ENCODE peak calls at places on chromosome 5, in nine cellular contexts. P is IMR-90, G is GM23248, A is Peyer's patch, C is fibroblast of lung, W is GM23338, B is lower lobe of right lung, N is mammary epithelial cell, I is heart right ventricle. H is an unnamed sample.

GRCh38 chr5:108430931-108431608 is 49.2 kb upstream of the FBXL17 start:
- DNase-seq in B (no peak), C (peak; percentile 6), A (no peak), P (peak; percentile 19), W (no peak), N (no peak), I (no peak), G (peak; percentile 49), H (no peak)

GRCh38 chr5:28012538-28012937 is 974.2 kb upstream of the CDH9 start:
- DNase-seq in P (no peak), W (no peak), N (no peak), A (no peak), G (peak; percentile 0), B (no peak), I (no peak), C (no peak), H (no peak)

GRCh38 chr5:97297063-97297715 is 114.1 kb upstream of the RIOK2 start:
- DNase-seq in N (peak; percentile 6), A (peak; percentile 45), G (peak; percentile 50), I (no peak), P (peak; percentile 23), C (peak; percentile 5), W (peak; percentile 81), B (no peak), H (no peak)

GRCh38 chr5:116453920-116454319 is 120.7 kb downstream of the SEMA6A start:
- DNase-seq in G (no peak), C (peak; percentile 66), N (no peak), W (no peak), P (no peak), B (no peak), I (no peak), A (no peak), H (no peak)

GRCh38 chr5:57313716-57314115 is 139.9 kb downstream of the GPBP1 start:
- DNase-seq in A (no peak), I (no peak), C (no peak), G (peak; percentile 17), P (no peak), W (no peak), B (no peak), N (peak; percentile 33), H (no peak)

GRCh38 chr5:59097116-59097515 is 514.2 kb downstream of the RAB3C start:
- DNase-seq in P (peak; percentile 83), I (no peak), G (peak; percentile 22), B (no peak), C (peak; percentile 74), W (no peak), N (no peak), A (no peak), H (no peak)

GRCh38 chr5:72859127-72859526 is 42.7 kb downstream of the TNPO1 start:
- DNase-seq in B (no peak), A (no peak), W (no peak), I (no peak), N (no peak), C (no peak), G (no peak), P (no peak), H (no peak)

GRCh38 chr5:137470111-137470920 is 28.8 kb downstream of the SPOCK1 start:
- DNase-seq in W (no peak), C (peak; percentile 99), A (no peak), G (peak; percentile 99), I (no peak), N (peak; percentile 97), B (no peak), P (peak; percentile 94), H (no peak)

GRCh38 chr5:80068775-80069174 is 33.6 kb downstream of the THBS4 start:
- DNase-seq in C (no peak), I (no peak), P (no peak), B (no peak), G (no peak), N (no peak), W (no peak), A (no peak), H (no peak)

GRCh38 chr5:59793000-59793399 is 100.5 kb downstream of the PDE4D start:
- DNase-seq in P (peak; percentile 71), G (peak; percentile 95), W (no peak), C (peak; percentile 97), I (peak; percentile 28), A (peak; percentile 65), B (no peak), N (peak; percentile 93), H (peak; percentile 75)

GRCh38 chr5:143226872-143227271 is 176.6 kb downstream of the NR3C1 start:
- DNase-seq in B (no peak), N (no peak), W (no peak), P (no peak), I (no peak), C (no peak), G (no peak), A (no peak), H (no peak)

GRCh38 chr5:60929024-60929423 is 15.8 kb downstream of the ERCC8 start:
- DNase-seq in W (peak; percentile 19), N (no peak), A (no peak), I (no peak), G (peak; percentile 23), P (peak; percentile 15), B (no peak), C (peak; percentile 2), H (no peak)

GRCh38 chr5:1440098-1440493 is 5.1 kb downstream of the SLC6A3 start:
- DNase-seq in A (no peak), I (no peak), W (no peak), G (no peak), C (no peak), B (no peak), P (no peak), N (no peak), H (no peak)
- H3K27me3 ChIP-seq in A (no peaks in the 10 kb centered on the region), I (peaks cover 66% of the 10 kb centered on the region), W (peaks cover 29% of the 10 kb centered on the region), G (peaks cover 33% of the 10 kb centered on the region), C (peaks cover 18% of the 10 kb centered on the region), B (peaks cover 49% of the 10 kb centered on the region), P (peaks cover 34% of the 10 kb centered on the region), N (peaks cover 20% of the 10 kb centered on the region), H (no peaks in the 10 kb centered on the region)

DNA sequence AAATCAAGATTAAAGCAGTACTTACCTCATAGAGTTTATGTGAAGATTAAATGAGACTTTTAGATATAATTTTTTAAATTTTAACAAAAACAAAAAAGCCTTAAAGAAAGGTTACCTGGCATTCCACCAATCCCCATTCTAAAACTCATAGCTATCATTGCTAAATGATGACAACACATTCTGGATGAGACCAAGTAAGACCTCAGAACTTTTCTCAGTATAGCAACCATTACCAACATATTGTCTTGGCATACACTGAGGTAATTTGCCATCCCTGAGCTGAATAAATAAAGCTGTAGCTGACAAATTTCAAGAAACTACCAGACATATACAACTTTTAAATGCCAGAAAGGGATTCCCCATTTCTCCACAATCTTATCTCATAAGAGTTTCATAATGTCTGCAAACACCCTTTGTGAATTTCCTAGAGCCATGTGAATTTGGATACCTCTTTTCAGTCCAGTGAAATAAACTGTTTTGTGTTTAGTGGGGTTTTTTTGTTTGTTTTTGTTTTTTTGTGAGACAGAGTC is 29.5 kb downstream of the RANBP3L start:
- DNase-seq in I (no peak), P (no peak), A (no peak), W (no peak), B (no peak), G (peak; percentile 45), C (peak; percentile 58), N (no peak), H (no peak)
- H3K27me3 ChIP-seq in I (no peaks in the 10 kb centered on the region), P (peaks cover 4% of the 10 kb centered on the region), A (no peaks in the 10 kb centered on the region), W (no peaks in the 10 kb centered on the region), B (no peaks in the 10 kb centered on the region), G (no peaks in the 10 kb centered on the region), C (no peaks in the 10 kb centered on the region), N (no peaks in the 10 kb centered on the region), H (no peaks in the 10 kb centered on the region)

DNA sequence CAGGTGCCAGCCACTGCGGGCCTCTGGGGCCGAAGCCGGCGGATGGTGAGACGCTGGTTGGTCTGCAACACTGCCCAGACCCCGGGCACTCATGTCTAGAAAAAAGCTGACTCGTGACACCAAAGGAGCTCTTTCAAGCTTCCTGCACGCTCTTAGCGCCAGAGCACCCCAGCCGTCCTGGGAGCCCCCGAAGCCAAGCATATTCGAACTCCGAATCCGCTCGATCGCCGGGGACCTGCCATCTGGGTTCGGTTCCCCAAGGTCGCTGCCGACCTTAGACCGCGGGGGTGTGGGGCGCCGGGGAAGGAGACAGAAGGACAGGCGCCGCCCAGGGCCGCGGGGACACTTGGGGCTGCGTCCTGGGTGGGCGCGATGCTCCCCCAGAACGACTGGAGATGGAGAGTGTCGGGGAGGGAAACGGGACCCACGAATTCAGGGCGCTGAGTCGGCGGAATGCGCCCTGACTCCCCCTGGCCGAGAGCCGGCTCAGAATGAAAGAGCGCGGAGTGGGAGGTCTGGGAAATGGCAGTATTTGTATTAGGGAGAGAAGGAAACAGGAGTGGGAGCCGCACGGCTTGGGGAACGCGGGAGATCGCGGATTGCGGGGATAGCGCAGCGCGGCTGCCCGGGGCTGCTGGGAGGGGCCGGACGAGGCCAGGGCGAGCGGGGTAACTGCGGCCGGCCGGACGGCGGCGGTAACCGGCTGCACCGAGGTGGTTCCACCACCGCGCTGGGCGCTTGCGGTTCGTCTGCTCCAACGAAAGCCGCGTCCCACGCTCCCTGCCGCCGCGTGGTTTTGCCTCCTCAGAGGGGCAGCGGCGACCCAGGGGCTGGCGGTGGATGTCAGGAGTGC is 20.1 kb upstream of the MARCHF6 start:
- DNase-seq in W (peak; percentile 75), I (peak; percentile 59), A (peak; percentile 58), P (peak; percentile 26), C (peak; percentile 46), N (no peak), B (peak; percentile 65), G (peak; percentile 71), H (peak; percentile 49)
- H3K27me3 ChIP-seq in W (peaks cover 56% of the 10 kb centered on the region), I (no peaks in the 10 kb centered on the region), A (no peaks in the 10 kb centered on the region), P (peaks cover 5% of the 10 kb centered on the region), C (no peaks in the 10 kb centered on the region), N (no peaks in the 10 kb centered on the region), B (peaks cover 16% of the 10 kb centered on the region), G (no peaks in the 10 kb centered on the region), H (no peaks in the 10 kb centered on the region)

GRCh38 chr5:156411-157072 is 34.8 kb upstream of the LRRC14B start:
- DNase-seq in G (no peak), A (peak; percentile 27), B (no peak), I (no peak), C (no peak), P (no peak), W (no peak), N (no peak), H (no peak)
- H3K27me3 ChIP-seq in G (no peaks in the 10 kb centered on the region), A (no peaks in the 10 kb centered on the region), B (no peaks in the 10 kb centered on the region), I (peaks cover 8% of the 10 kb centered on the region), C (no peaks in the 10 kb centered on the region), P (no peaks in the 10 kb centered on the region), W (no peaks in the 10 kb centered on the region), N (peaks cover 2% of the 10 kb centered on the region), H (peaks cover 3% of the 10 kb centered on the region)